ENCODE peak calls at places on chromosomes 1 and 21, in five cellular contexts. B is SK-N-SH, G is K562, Y is HepG2, E is GM12878. P is an unnamed sample.

GRCh38 chr1:186511761-186512637 is 51.1 kb upstream of the PDC start:
- DNase-seq in B (no peak), G (no peak), Y (no peak), E (no peak), P (no peak)

GRCh38 chr1:107793896-107794440 is 171.0 kb downstream of the VAV3 start:
- DNase-seq in B (no peak), G (no peak), Y (no peak), E (no peak), P (no peak)

GRCh38 chr1:147539122-147539575 is 2.2 kb upstream of the BCL9 start:
- DNase-seq in B (no peak), G (peak), Y (peak), E (no peak), P (peak)

GRCh38 chr1:117244306-117244705 is 33.6 kb upstream of the VTCN1 start:
- DNase-seq in B (no peak), G (no peak), Y (no peak), E (no peak), P (no peak)

GRCh38 chr1:40860706-40861226 is 1.4 kb downstream of the CITED4 start:
- DNase-seq in B (no peak), G (no peak), Y (no peak), E (no peak), P (no peak)

GRCh38 chr1:243246916-243247315 is 8.2 kb downstream of the CEP170 start:
- DNase-seq in B (no peak), G (no peak), Y (no peak), E (no peak), P (no peak)

GRCh38 chr21:21096956-21097355 is 98.7 kb downstream of the NCAM2 start:
- DNase-seq in B (no peak), G (peak), Y (no peak), E (no peak), P (no peak)

GRCh38 chr21:17461582-17461981 is 51.3 kb upstream of the CXADR start:
- DNase-seq in B (no peak), G (no peak), Y (peak), E (no peak), P (no peak)

GRCh38 chr1:245969274-245969673 is 537.8 kb downstream of the SMYD3 start:
- DNase-seq in B (no peak), G (no peak), Y (peak), E (no peak), P (peak)

GRCh38 chr21:34113842-34114241 is 40.5 kb downstream of the MRPS6 start:
- DNase-seq in B (no peak), G (no peak), Y (no peak), E (no peak), P (no peak)

GRCh38 chr1:183472488-183473285 is at the start of gene SMG7:
- DNase-seq in B (no peak), G (peak), Y (no peak), E (no peak), P (no peak)

GRCh38 chr1:74570797-74571492 is 58.5 kb upstream of the LRRC53 start:
- DNase-seq in B (peak), G (no peak), Y (no peak), E (no peak), P (no peak)

GRCh38 chr1:15937706-15938168 is 38.2 kb downstream of the ZBTB17 start:
- DNase-seq in B (no peak), G (no peak), Y (no peak), E (no peak), P (no peak)

GRCh38 chr1:98110674-98111073 is 189.8 kb upstream of the DPYD start:
- DNase-seq in B (no peak), G (no peak), Y (no peak), E (no peak), P (no peak)

GRCh38 chr1:103180660-103181059 is 72.3 kb upstream of the COL11A1 start:
- DNase-seq in B (no peak), G (no peak), Y (no peak), E (no peak), P (peak)

GRCh38 chr1:216184281-216184680 is 239.0 kb downstream of the USH2A start:
- DNase-seq in B (no peak), G (no peak), Y (no peak), E (no peak), P (no peak)

GRCh38 chr1:6603851-6604558 is 1.3 kb upstream of the KLHL21 start:
- DNase-seq in B (no peak), G (no peak), Y (peak), E (no peak), P (no peak)

GRCh38 chr1:21238141-21238800 is 52.0 kb downstream of the ECE1 start:
- DNase-seq in B (no peak), G (no peak), Y (no peak), E (no peak), P (no peak)

GRCh38 chr21:45877821-45878469 is 103.6 kb upstream of the COL6A1 start:
- DNase-seq in B (peak), G (no peak), Y (no peak), E (no peak), P (no peak)

GRCh38 chr1:244952940-244953339 is 88.6 kb upstream of the HNRNPU start:
- DNase-seq in B (no peak), G (no peak), Y (no peak), E (no peak), P (no peak)

GRCh38 chr1:188027613-188028012 is 1198.9 kb downstream of the PLA2G4A start:
- DNase-seq in B (no peak), G (no peak), Y (no peak), E (peak), P (peak)

GRCh38 chr1:28668191-28668955 is at the start of gene GMEB1:
- DNase-seq in B (peak), G (peak), Y (peak), E (peak), P (peak)

GRCh38 chr21:15140321-15141019 is 75.7 kb upstream of the NRIP1 start:
- DNase-seq in B (no peak), G (no peak), Y (peak), E (no peak), P (no peak)

GRCh38 chr1:94803106-94803505 is 17.1 kb upstream of the SLC44A3 start:
- DNase-seq in B (no peak), G (no peak), Y (no peak), E (no peak), P (no peak)

GRCh38 chr1:22275626-22276395 is 132.9 kb upstream of the WNT4 start:
- DNase-seq in B (peak), G (peak), Y (no peak), E (no peak), P (peak)

GRCh38 chr1:100832676-100833469 is 61.8 kb downstream of the EXTL2 start:
- DNase-seq in B (no peak), G (no peak), Y (no peak), E (no peak), P (no peak)

GRCh38 chr1:36352141-36352909 is 28.9 kb upstream of the EVA1B start:
- DNase-seq in B (no peak), G (no peak), Y (peak), E (no peak), P (no peak)

GRCh38 chr1:51264470-51264869 is 28.4 kb downstream of the RNF11 start:
- DNase-seq in B (no peak), G (no peak), Y (no peak), E (no peak), P (no peak)

GRCh38 chr1:210132582-210132981 is 100.0 kb upstream of the SERTAD4 start:
- DNase-seq in B (no peak), G (peak), Y (no peak), E (no peak), P (no peak)

DNA sequence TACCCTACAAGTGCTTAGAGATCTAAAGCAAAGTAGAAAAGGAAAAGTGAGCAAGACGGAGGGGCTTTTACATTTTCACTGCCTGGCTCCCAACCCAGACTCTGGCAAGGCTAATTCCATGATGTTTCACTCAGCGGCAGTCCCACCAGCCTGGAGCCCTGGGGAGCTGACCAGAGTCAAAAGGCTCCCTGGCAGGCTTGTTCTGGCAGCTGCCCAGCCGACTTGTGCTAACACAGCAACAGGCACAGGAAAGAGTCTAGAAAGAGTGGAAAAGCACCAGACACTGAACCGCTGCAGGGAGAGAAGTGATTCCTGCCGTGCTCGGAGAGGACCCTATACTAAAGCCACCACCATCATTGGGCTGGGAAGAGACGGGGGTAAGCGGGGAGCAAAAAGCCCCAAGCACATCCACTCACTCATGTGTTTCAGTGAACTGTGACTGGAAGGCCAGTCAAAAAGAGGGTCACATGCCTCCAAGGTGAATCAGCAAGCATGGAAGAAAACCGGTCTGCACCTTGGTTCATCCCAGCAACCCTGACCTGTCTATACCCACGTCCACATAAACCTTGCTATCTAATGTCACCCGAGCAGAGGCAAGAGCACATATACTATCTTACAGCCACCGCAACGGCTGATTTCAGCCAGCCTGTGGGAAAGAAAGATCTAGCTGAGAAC is 8.0 kb downstream of the SMIM12 start:
- DNase-seq in B (no peak), G (no peak), Y (no peak), E (no peak), P (no peak)
- TF ChIP-seq POLR2AphosphoS5 in B (no peak), G (no peak), Y (no peak), E (no peak), P (no peak)

DNA sequence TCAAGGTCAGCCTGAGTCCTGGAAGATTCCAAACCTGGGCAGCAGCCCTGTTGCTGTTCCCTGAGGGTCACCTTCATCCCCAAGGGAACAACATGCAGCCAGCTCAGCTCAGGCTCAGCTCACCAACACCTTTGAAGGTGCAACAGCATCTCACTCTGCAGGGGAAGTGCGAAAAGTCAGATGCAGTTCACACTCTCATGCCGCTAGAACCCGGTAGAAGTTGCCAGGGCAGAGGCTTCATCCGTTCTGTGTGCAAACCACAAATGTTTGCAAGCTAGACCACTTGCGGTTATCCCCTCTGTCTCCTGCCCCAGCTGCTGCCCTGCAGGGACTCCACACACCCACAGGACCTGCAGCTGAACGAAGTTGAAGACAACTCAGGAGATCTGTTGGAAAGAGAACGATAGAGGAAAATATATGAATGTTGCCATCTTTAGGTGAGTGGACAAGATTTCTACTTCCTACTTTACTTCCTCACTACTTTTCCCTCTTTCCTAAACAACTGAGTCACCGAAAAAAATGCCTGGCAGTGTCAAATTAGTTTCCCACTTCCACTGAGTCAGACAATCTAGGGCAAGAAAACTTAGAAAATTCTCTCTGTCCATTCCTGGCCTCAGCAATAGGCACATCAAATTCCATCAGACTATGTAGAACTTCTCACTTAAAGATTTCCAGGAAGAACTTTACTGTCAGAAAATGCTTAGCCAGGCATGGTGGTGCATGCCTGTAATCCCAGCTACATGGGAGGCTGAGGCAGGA is 1.8 kb upstream of the FCRL6 start:
- DNase-seq in B (no peak), G (no peak), Y (no peak), E (peak), P (no peak)
- H3K4me3 ChIP-seq in B (no peak), G (no peak), Y (no peak), E (no peak), P (no peak)

GRCh38 chr1:111422546-111423391 is 4.8 kb downstream of the OVGP1 start:
- DNase-seq in B (no peak), G (no peak), Y (peak), E (no peak), P (no peak)
- TF ChIP-seq SIN3A in B (no peak), G (no peak), Y (no peak), E (no peak), P (no peak)

DNA sequence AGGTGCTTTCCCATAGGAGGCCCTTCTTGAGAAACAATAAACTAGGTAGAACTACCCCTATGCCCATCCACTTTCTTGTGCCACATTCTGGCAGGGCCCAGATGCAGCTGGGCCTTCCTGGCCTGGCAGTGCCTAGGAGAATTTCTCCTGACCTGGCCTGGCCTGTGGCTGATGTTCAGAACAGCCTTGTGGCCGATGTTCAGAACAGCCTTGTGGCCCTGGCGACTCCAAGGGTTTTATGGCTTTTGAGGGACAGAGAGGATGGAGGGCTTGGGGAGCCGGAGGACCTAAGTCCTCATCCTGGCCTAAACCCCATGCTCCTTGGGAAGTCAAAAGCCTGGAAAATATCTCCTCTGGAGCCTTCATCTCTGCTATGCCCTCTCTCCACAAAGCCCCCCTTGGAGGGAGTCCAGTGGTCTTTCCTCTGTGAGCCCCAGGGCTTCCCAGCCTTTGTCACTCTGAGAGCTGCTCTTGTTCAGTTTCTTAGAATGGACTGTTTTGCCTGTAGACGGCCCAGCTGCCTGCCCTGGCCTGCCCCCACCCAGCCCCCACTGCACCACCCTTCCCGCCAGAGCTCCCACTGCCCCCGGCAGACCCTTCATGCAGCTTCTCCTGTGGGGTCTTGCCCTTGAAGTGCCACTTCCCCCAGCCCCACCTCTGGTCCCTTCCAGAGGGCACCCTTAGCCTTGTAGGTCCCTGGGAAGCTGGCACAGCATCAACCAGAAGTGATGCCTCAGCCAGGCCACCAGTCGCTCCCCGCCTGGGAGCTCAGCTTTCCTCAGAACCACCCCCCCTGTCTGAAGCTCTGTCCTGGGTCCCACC is 6.9 kb downstream of the GPR37L1 start:
- DNase-seq in B (no peak), G (no peak), Y (no peak), E (no peak), P (no peak)
- TF ChIP-seq POLR2AphosphoS5 in B (no peak), G (no peak), Y (no peak), E (no peak), P (no peak)

GRCh38 chr1:9246841-9247785 is 12.5 kb downstream of the H6PD start:
- DNase-seq in B (no peak), G (no peak), Y (no peak), E (no peak), P (no peak)
- H3K4me3 ChIP-seq in B (no peak), G (no peak), Y (no peak), E (no peak), P (no peak)

GRCh38 chr1:169117014-169117413 is 10.5 kb downstream of the ATP1B1 start:
- DNase-seq in B (no peak), G (no peak), Y (no peak), E (no peak), P (no peak)

GRCh38 chr1:169117599-169117998 is 11.1 kb downstream of the ATP1B1 start:
- DNase-seq in B (no peak), G (no peak), Y (no peak), E (no peak), P (no peak)

GRCh38 chr1:169118227-169118626 is 11.7 kb downstream of the ATP1B1 start:
- DNase-seq in B (no peak), G (no peak), Y (no peak), E (no peak), P (no peak)

GRCh38 chr1:169113613-169114119 is 7.2 kb downstream of the ATP1B1 start:
- DNase-seq in B (no peak), G (no peak), Y (peak), E (no peak), P (peak)

GRCh38 chr1:169115891-169116585 is 9.5 kb downstream of the ATP1B1 start:
- DNase-seq in B (peak), G (no peak), Y (peak), E (peak), P (no peak)
- TF ChIP-seq SIN3A in B (no peak), G (no peak), Y (no peak), E (peak), P (no peak)

GRCh38 chr1:67430358-67431155 is at the start of gene SERBP1:
- DNase-seq in B (peak), G (peak), Y (peak), E (peak), P (peak)
- TF ChIP-seq POLR2AphosphoS5 in B (peak), G (peak), Y (peak), E (no peak), P (peak)

P was measured in Panc1.